ENCODE peak calls at places on chromosomes 13 and 19, in seven cellular contexts. D is body of pancreas, O is upper lobe of left lung, S is dorsolateral prefrontal cortex, H is IMR-90, L is endodermal cell, Y is choroid plexus epithelial cell. G is an unnamed sample.

GRCh38 chr13:95267662-95268369 is 33.4 kb downstream of the ABCC4 start:
- DNase-seq in D (no peak), O (no peak), S (no peak), H (peak; percentile 96), L (no peak), Y (peak; percentile 93), G (peak; percentile 93)

GRCh38 chr13:79404985-79405384 is 1.1 kb downstream of the RBM26 start:
- DNase-seq in D (no peak), O (no peak), S (no peak), H (no peak), L (no peak), Y (no peak), G (peak; percentile 16)

GRCh38 chr19:45976180-45976579 is 2.5 kb upstream of the NOVA2 start:
- DNase-seq in D (no peak), O (no peak), S (peak; percentile 86), H (no peak), L (no peak), Y (peak; percentile 5), G (no peak)

GRCh38 chr19:55688422-55689218 is 13.6 kb downstream of the EPN1 start:
- DNase-seq in D (no peak), O (no peak), S (peak; percentile 67), H (no peak), L (no peak), Y (no peak), G (no peak)

GRCh38 chr19:14804755-14805154 is 26.4 kb upstream of the ADGRE2 start:
- DNase-seq in D (no peak), O (no peak), S (no peak), H (no peak), L (no peak), Y (peak; percentile 37), G (no peak)

GRCh38 chr13:111623743-111624505 is 303.5 kb downstream of the TEX29 start:
- DNase-seq in D (no peak), O (no peak), S (no peak), H (no peak), L (no peak), Y (no peak), G (no peak)

GRCh38 chr19:32599258-32599657 is 18.3 kb downstream of the PDCD5 start:
- DNase-seq in D (no peak), O (no peak), S (no peak), H (no peak), L (no peak), Y (no peak), G (no peak)

GRCh38 chr19:30547192-30547591 is 175.0 kb downstream of the ZNF536 start:
- DNase-seq in D (no peak), O (no peak), S (no peak), H (no peak), L (no peak), Y (no peak), G (no peak)

GRCh38 chr13:45928196-45928595 is 76.6 kb upstream of the SIAH3 start:
- DNase-seq in D (no peak), O (no peak), S (no peak), H (no peak), L (no peak), Y (no peak), G (no peak)

GRCh38 chr13:107851670-107852460 is 363.5 kb downstream of the LIG4 start:
- DNase-seq in D (no peak), O (no peak), S (no peak), H (peak; percentile 51), L (no peak), Y (no peak), G (no peak)

GRCh38 chr13:81986308-81986707 is 1645.4 kb upstream of the SPRY2 start:
- DNase-seq in D (no peak), O (no peak), S (no peak), H (no peak), L (peak; percentile 50), Y (no peak), G (no peak)

GRCh38 chr13:45200701-45201230 is at the start of gene KCTD4:
- DNase-seq in D (no peak), O (no peak), S (no peak), H (peak; percentile 49), L (no peak), Y (peak; percentile 37), G (no peak)

DNA sequence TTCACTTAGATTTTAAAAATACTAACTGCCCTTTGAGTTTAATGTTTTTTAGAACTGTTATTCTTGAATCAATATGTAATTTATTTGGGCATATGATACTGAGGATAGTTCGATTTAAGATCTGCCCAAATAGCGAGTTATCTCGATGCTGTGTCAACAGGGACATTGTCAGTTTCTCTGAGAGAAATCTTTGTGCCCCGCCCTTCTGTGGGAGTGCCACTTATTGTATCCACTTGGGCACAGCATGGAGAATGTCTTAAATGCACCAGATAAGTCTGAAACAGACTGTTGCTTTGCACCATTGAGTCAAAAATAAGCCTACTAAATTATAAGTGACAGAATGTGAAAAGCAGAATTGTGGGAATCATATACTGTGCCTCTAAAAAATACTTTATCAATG is 45.6 kb downstream of the RNASEH2B start:
- DNase-seq in D (no peak), O (no peak), S (no peak), H (no peak), L (no peak), Y (no peak), G (no peak)
- TF ChIP-seq CTCF in D (no peak), O (no peak), S (no peak), H (no peak), L (no peak), Y (no peak), G (no peak)

GRCh38 chr13:74920945-74921725 is 560.8 kb downstream of the TBC1D4 start:
- DNase-seq in D (no peak), O (no peak), S (no peak), H (no peak), L (no peak), Y (peak; percentile 34), G (no peak)
- H3K4me3 ChIP-seq in D (no peak overlapping the region), O (no peak overlapping the region), S (no peak overlapping the region), H (no peak overlapping the region), L (no peak overlapping the region), Y (no peak overlapping the region), G (no peak overlapping the region)

GRCh38 chr19:7497292-7497691 is 8.5 kb upstream of the PEX11G start:
- DNase-seq in D (no peak), O (no peak), S (no peak), H (no peak), L (peak; percentile 75), Y (peak; percentile 48), G (no peak)

GRCh38 chr19:7492142-7493055 is 3.6 kb upstream of the PEX11G start:
- DNase-seq in D (peak; percentile 52), O (peak; percentile 64), S (no peak), H (no peak), L (no peak), Y (peak; percentile 34), G (peak; percentile 59)

GRCh38 chr19:7489609-7490044 is 792 bp upstream of the PEX11G start:
- DNase-seq in D (no peak), O (no peak), S (no peak), H (no peak), L (peak; percentile 57), Y (no peak), G (no peak)

GRCh38 chr19:7488736-7489353 is at the start of gene PEX11G:
- DNase-seq in D (peak; percentile 91), O (peak; percentile 92), S (peak; percentile 93), H (peak; percentile 81), L (peak; percentile 95), Y (peak; percentile 90), G (peak; percentile 79)

DNA sequence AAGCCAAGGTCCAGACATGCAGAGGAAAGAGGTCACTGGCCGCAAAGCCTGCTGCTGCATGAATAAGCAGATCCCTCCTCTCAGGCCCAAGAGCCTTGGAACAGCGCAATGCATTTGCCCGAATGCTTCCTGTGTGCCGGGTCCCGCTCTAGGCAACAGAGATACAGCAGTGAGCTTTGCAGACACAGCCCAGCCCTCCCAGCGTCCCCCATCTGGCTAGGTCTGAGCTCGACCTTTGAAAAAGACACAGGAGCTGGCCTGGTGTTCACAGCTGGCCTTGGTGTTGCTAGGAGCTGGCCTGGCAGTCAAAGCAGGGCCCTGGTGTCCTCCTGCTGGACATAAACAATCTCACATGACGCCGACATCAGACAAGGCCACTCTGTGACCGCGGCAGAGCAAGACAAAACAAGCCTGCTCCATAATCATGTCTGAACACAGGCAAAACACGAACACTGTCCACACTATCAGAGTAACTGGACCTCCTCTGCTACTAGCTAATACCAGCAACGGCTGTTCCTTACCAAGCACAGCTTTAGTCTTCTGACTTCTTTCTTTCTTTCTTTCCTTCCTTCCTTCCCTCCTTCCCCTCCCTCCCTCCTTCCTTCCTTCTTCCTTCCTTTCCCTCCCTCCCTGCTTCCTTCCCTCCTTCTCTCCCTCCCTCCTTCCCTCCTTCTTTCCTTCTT is 5.7 kb upstream of the PEX11G start:
- DNase-seq in D (peak; percentile 88), O (no peak), S (peak; percentile 86), H (no peak), L (no peak), Y (peak; percentile 67), G (peak; percentile 18)
- TF ChIP-seq CTCF in D (no peak), O (no peak), S (no peak), H (no peak), L (peak; percentile 31), Y (peak; percentile 24), G (no peak)

DNA sequence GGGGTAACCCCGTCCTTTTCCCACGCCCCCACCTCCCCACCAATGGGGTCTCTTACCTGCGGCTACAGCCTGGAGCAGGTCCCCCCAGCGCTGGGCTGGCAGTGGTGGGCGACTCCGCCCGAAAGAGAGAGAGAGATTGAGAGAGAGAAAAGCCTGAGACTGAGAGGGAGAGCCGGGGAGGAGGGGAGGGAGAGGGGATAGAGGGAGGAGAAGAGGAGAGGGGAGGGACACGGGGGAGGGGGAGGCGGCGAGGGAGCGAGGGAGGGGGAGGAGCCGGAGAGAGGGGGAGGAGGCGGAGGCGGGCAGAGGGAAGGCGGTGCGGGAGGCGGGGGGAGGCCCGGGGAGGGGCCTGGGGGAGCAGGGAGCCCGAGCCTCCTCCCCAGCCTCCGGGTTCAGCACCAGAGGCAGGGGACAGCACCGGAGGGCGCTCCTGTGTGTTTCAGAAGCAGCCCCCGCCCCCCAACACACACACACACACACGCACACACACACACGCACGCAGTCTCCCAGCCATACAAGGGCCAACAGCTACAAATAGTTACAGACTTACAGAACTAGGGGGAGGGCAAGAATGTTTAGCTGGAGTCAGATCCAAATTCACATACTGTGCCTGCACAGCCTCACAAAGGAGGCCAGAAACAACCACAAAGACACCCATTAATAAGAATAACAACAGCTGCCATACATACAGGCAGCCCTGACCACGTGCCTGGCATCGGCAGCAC is at the start of gene SLC8A2:
- DNase-seq in D (peak; percentile 86), O (peak; percentile 37), S (peak; percentile 65), H (peak; percentile 77), L (peak; percentile 97), Y (peak; percentile 84), G (peak; percentile 63)
- H3K4me3 ChIP-seq in D (peak within 1 kb of the TSS; percentile 33), O (no peak within 1 kb of the TSS), S (peak within 1 kb of the TSS; percentile 54), H (no peak within 1 kb of the TSS), L (peak within 1 kb of the TSS; percentile 79), Y (no peak within 1 kb of the TSS), G (no peak within 1 kb of the TSS)

GRCh38 chr19:51830263-51830662 is 35.3 kb downstream of the FPR3 start:
- DNase-seq in D (peak; percentile 28), O (no peak), S (no peak), H (no peak), L (no peak), Y (peak; percentile 34), G (peak; percentile 5)
- TF ChIP-seq CTCF in D (no peak), O (peak; percentile 17), S (peak; percentile 9), H (no peak), L (no peak), Y (peak; percentile 14), G (no peak)